ENCODE peak calls at places on chromosomes 16 and 17, in four cellular contexts. S is activated CD4-positive, alpha-beta memory T cell treated with anti-CD3 and anti-CD28 coated beads for 36 hours; R is activated naive CD4-positive, alpha-beta T cell; Z is activated T-helper 9 cell treated with anti-CD3 and anti-CD28 coated beads, Interleukin-2, amount 50 U/mL, for 16 hours. U is an unnamed sample.
A peak's percentile ranks its signal among the peaks of the same experiment; 100 is the strongest.

GRCh38 chr17:79630821-79631639 is 20.2 kb upstream of the RBFOX3 start:
- DNase-seq in S (no peak), Z (no peak), R (no peak), U (no peak)

GRCh38 chr16:70437017-70437581 is 1.8 kb downstream of the ST3GAL2 start:
- DNase-seq in Z (no peak), S (no peak), R (no peak), U (no peak)

GRCh38 chr16:53080345-53081031 is 25.7 kb downstream of the CHD9 start:
- DNase-seq in R (no peak), S (no peak), Z (no peak), U (no peak)

GRCh38 chr16:14015948-14016347 is 55.2 kb upstream of the MRTFB start:
- DNase-seq in R (no peak), Z (no peak), S (no peak), U (no peak)

GRCh38 chr16:84543931-84544776 is 39.7 kb upstream of the MEAK7 start:
- DNase-seq in S (peak; percentile 57), R (no peak), Z (no peak), U (no peak)

GRCh38 chr17:2158011-2158410 is 103.1 kb downstream of the HIC1 start:
- DNase-seq in Z (no peak), S (no peak), R (no peak), U (no peak)

GRCh38 chr17:10668771-10669170 is 11.7 kb upstream of the MYH3 start:
- DNase-seq in S (no peak), Z (no peak), R (no peak), U (no peak)

GRCh38 chr17:82805254-82805653 is 34.6 kb downstream of the ZNF750 start:
- DNase-seq in R (no peak), S (no peak), Z (no peak), U (no peak)

GRCh38 chr16:10178079-10178478 is 4.1 kb downstream of the GRIN2A start:
- DNase-seq in S (no peak), R (no peak), Z (no peak), U (no peak)

GRCh38 chr16:12091569-12092346 is 115.2 kb downstream of the SNX29 start:
- DNase-seq in S (no peak), Z (no peak), R (no peak), U (no peak)

GRCh38 chr16:62597874-62598273 is 561.6 kb upstream of the CDH8 start:
- DNase-seq in S (no peak), Z (no peak), R (no peak), U (no peak)

GRCh38 chr17:8126306-8127066 is 2.6 kb upstream of the HES7 start:
- DNase-seq in S (peak; percentile 62), R (no peak), Z (no peak), U (peak; percentile 23)

GRCh38 chr17:28306954-28307401 is 12.0 kb upstream of the TMEM97 start:
- DNase-seq in S (no peak), Z (no peak), R (no peak), U (no peak)

GRCh38 chr16:19907161-19907992 is 22.7 kb upstream of the GPRC5B start:
- DNase-seq in R (no peak), Z (peak; percentile 52), S (peak; percentile 81), U (peak; percentile 24)

GRCh38 chr16:49956915-49957314 is 68.1 kb upstream of the CNEP1R1 start:
- DNase-seq in Z (no peak), R (no peak), S (no peak), U (no peak)

GRCh38 chr17:57902117-57902799 is 52.4 kb upstream of the MRPS23 start:
- DNase-seq in S (peak; percentile 18), R (no peak), Z (no peak), U (no peak)

GRCh38 chr17:73308017-73308823 is 3.6 kb downstream of the CDC42EP4 start:
- DNase-seq in R (no peak), Z (no peak), S (no peak), U (no peak)

GRCh38 chr17:81039854-81040758 is 5.2 kb downstream of the BAIAP2 start:
- DNase-seq in Z (no peak), R (no peak), S (peak; percentile 22), U (no peak)

GRCh38 chr16:88804552-88805339 is 1.2 kb downstream of the CDT1 start:
- DNase-seq in S (peak; percentile 63), Z (no peak), R (no peak), U (no peak)